ENCODE peak calls at places on chromosomes 11 and 22, in four cellular contexts. C, E, J and L are unnamed samples.

GRCh38 chr22:33380789-33381530 is 322.8 kb upstream of the SYN3 start:
- DNase-seq in J (no peak), C (no peak), E (no peak), L (no peak)

GRCh38 chr11:107583629-107584195 is 7.2 kb upstream of the ELMOD1 start:
- DNase-seq in J (no peak), C (no peak), E (no peak), L (no peak)

GRCh38 chr11:34499719-34500505 is 13.7 kb downstream of the ELF5 start:
- DNase-seq in E (no peak), J (no peak), C (no peak), L (no peak)

GRCh38 chr11:7579226-7579825 is 65.5 kb downstream of the PPFIBP2 start:
- DNase-seq in C (no peak), J (no peak), E (no peak), L (no peak)

GRCh38 chr11:122146475-122146874 is 30.5 kb upstream of the BLID start:
- DNase-seq in J (no peak), E (no peak), C (no peak), L (no peak)

GRCh38 chr11:121194731-121195596 is 93.9 kb downstream of the TECTA start:
- DNase-seq in E (peak; percentile 75), C (peak; percentile 42), J (no peak), L (peak; percentile 64)

GRCh38 chr11:46239801-46240061 is 37.7 kb upstream of the CREB3L1 start:
- DNase-seq in J (no peak), E (no peak), C (no peak), L (no peak)

GRCh38 chr11:121886005-121886739 is 229.8 kb downstream of the BLID start:
- DNase-seq in J (no peak), C (no peak), E (no peak), L (no peak)

GRCh38 chr11:92396133-92396532 is 171.5 kb downstream of the FAT3 start:
- DNase-seq in C (no peak), J (no peak), E (no peak), L (no peak)

GRCh38 chr11:22079133-22079847 is 113.6 kb upstream of the ANO5 start:
- DNase-seq in E (no peak), C (peak; percentile 70), J (no peak), L (peak; percentile 19)

GRCh38 chr11:47443028-47443700 is 5.8 kb downstream of the RAPSN start:
- DNase-seq in E (no peak), J (no peak), C (no peak), L (no peak)

GRCh38 chr22:19358703-19359553 is 67.4 kb upstream of the CLTCL1 start:
- DNase-seq in J (no peak), C (no peak), E (no peak), L (no peak)

GRCh38 chr11:42161886-42162285 is 702.4 kb upstream of the LRRC4C start:
- DNase-seq in C (no peak), E (no peak), J (no peak), L (no peak)

GRCh38 chr22:46432164-46433068 is 96.9 kb downstream of the TRMU start:
- DNase-seq in J (no peak), E (no peak), C (no peak), L (peak; percentile 78)

GRCh38 chr11:65476632-65477270 is 22.1 kb upstream of the MALAT1 start:
- DNase-seq in E (no peak), C (no peak), J (no peak), L (peak; percentile 90)
- H3K4me1 ChIP-seq in E (peaks cover 4% of the 10 kb centered on the region), C (peaks cover 52% of the 10 kb centered on the region), J (peaks cover 30% of the 10 kb centered on the region), L (peaks cover 4% of the 10 kb centered on the region)

GRCh38 chr11:112963368-112963955 is 2.2 kb downstream of the NCAM1 start:
- DNase-seq in J (no peak), E (no peak), C (no peak), L (no peak)

GRCh38 chr11:112958670-112959069 is 2.5 kb upstream of the NCAM1 start:
- DNase-seq in E (no peak), C (no peak), J (no peak), L (no peak)

GRCh38 chr11:112961751-112962747 is 829 bp downstream of the NCAM1 start:
- DNase-seq in E (peak; percentile 66), C (no peak), J (peak; percentile 75), L (no peak)

GRCh38 chr11:112962854-112963367 is 1.7 kb downstream of the NCAM1 start:
- DNase-seq in E (peak; percentile 84), J (peak; percentile 78), C (peak; percentile 22), L (no peak)

DNA sequence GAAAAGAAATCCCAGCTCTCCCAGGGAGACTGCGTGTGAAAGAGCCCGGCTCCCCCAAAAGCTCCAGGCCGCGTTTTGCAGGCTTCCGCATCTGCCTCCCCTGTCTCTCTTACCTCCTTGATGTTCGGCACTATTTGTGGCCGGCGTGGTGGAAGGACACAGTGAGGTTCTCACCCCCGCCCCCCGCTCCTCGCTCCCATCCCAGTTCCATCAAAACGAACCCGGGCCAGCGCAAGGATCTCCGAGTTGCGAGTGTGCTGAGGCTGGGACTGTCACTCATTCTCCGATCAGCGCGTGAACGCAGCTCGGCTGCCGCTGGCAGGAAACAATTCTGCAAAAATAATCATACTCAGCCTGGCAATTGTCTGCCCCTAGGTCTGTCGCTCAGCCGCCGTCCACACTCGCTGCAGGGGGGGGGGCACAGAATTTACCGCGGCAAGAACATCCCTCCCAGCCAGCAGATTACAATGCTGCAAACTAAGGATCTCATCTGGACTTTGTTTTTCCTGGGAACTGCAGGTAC is at the start of gene NCAM1:
- DNase-seq in J (peak; percentile 78), E (peak; percentile 98), C (peak; percentile 29), L (peak; percentile 13)
- H3K4me1 ChIP-seq in J (peaks cover 3% of the 10 kb centered on the region), E (no peaks in the 10 kb centered on the region), C (peaks cover 30% of the 10 kb centered on the region), L (no peaks in the 10 kb centered on the region)

DNA sequence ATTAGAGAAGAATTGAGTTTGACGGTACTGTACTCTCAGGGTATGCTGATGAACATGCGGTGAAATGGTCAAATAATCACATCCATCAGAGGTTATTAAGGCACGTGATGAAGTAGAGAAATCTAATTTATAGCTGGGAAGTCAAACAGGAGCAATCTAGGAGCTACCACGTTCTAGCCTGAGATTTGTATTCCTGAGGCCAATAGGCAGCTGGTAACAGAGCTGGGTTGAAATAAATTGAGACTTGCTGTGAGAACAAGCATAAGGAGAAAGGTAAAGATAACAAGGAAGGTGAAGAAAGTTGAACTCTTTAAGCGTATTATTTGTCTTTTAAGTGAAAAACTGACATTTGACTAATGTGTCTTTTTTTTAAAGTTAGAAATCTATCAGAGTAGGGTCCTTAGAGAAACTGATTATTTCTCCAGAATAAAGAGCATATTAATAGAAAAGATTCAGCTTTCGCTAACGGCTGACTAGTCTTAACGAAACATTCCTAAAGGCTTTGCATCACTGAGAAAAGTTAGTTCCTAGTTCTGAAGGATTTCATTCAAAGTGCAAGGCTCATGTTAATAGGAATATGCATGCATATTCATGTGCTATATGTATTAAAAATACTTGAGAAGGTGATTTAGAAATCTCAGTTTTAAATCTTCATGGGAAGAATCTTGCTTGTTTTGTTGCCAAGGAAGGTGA is 5.2 kb upstream of the WEE1 start:
- DNase-seq in C (no peak), J (no peak), E (no peak), L (no peak)
- H3K4me1 ChIP-seq in C (peaks cover 51% of the 10 kb centered on the region), J (peaks cover 3% of the 10 kb centered on the region), E (peaks cover 11% of the 10 kb centered on the region), L (peaks cover 5% of the 10 kb centered on the region)

GRCh38 chr11:128737704-128738103 is 43.8 kb downstream of the FLI1 start:
- DNase-seq in C (no peak), E (no peak), J (no peak), L (no peak)
- H3K4me1 ChIP-seq in C (no peaks in the 10 kb centered on the region), E (peaks cover 2% of the 10 kb centered on the region), J (peaks cover 96% of the 10 kb centered on the region), L (peaks cover 8% of the 10 kb centered on the region)

GRCh38 chr11:96448225-96448624 is 58.4 kb downstream of the JRKL start:
- DNase-seq in C (no peak), E (no peak), J (no peak), L (no peak)

GRCh38 chr11:96447711-96448110 is 57.9 kb downstream of the JRKL start:
- DNase-seq in J (no peak), C (no peak), E (no peak), L (no peak)

DNA sequence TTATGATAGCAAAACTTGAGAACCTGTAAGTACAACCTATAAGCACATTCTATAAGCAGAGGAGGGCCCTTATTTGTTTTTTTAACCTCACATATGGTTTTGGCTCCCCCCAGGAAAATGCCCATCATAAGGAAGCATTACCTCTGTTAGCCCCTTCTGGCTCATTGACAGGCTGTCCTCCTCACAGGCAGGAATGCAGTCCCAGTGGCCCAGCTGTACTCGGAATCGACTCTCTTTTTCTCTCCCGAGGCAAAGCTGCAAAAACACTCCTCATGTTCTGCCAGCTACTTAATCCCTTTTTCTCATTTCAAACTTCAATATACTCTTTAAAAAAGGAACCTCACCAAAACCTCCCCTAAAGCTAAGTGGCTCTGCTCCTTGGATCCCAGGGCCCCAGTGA is 57.4 kb downstream of the JRKL start:
- DNase-seq in C (no peak), E (no peak), J (no peak), L (no peak)
- H3K4me1 ChIP-seq in C (no peaks in the 10 kb centered on the region), E (no peaks in the 10 kb centered on the region), J (no peaks in the 10 kb centered on the region), L (no peaks in the 10 kb centered on the region)

DNA sequence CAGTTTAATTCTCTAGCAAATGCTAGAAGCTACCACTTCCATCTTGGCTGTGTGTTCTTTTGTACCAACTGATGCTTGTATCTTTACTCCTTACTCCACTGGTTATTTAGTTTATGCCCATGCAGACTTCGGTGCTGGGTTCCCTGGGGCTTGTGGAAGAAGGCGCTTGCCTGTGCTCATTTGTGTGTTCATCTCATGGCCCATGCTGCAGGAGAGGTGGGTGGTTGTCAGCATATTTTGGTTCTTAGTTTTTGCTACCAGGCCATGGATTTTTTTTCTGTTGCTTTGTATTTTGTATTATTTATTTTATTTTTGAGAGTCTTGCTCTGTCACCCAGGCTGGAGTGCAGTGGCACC is 22.4 kb downstream of the MICAL2 start:
- DNase-seq in J (no peak), C (no peak), E (no peak), L (no peak)
- H3K4me1 ChIP-seq in J (no peaks in the 10 kb centered on the region), C (no peaks in the 10 kb centered on the region), E (peaks cover 5% of the 10 kb centered on the region), L (no peaks in the 10 kb centered on the region)